ENCODE peak calls at places on chromosomes 3 and 15, in eight cellular contexts. W is posterior vena cava; J is activated CD8-positive, alpha-beta memory T cell treated with anti-CD3 and anti-CD28 coated beads, Interleukin-2, amount 50 U/mL, for 4 hours; V is ELF-1; L is GF-D8; B is aorta; T is Calu3; M is glomerular endothelial cell. A is an unnamed sample.

GRCh38 chr3:148990211-148990610 is 1.1 kb upstream of the GYG1 start:
- DNase-seq in W (no peak), J (no peak), V (no peak), L (peak), B (no peak), T (no peak), M (no peak), A (no peak)

GRCh38 chr15:36888018-36888992 is 212.0 kb downstream of the MEIS2 start:
- DNase-seq in W (no peak), J (no peak), V (peak), L (no peak), B (no peak), T (no peak), M (no peak), A (no peak)

GRCh38 chr3:111858641-111859040 is 424 bp upstream of the PHLDB2 start:
- DNase-seq in W (peak), J (no peak), V (no peak), L (no peak), B (no peak), T (no peak), M (no peak), A (no peak)

GRCh38 chr3:169897284-169897683 is 14.1 kb upstream of the SAMD7 start:
- DNase-seq in W (no peak), J (no peak), V (no peak), L (no peak), B (no peak), T (no peak), M (no peak), A (no peak)

GRCh38 chr3:197692641-197693040 is 44.1 kb downstream of the RUBCN start:
- DNase-seq in W (no peak), J (no peak), V (no peak), L (peak), B (no peak), T (no peak), M (no peak), A (no peak)

GRCh38 chr3:153746211-153746610 is 375.0 kb upstream of the ARHGEF26 start:
- DNase-seq in W (no peak), J (no peak), V (no peak), L (no peak), B (no peak), T (no peak), M (no peak), A (no peak)

GRCh38 chr3:36803096-36803811 is 38.9 kb upstream of the DCLK3 start:
- DNase-seq in W (no peak), J (no peak), V (no peak), L (no peak), B (no peak), T (no peak), M (no peak), A (no peak)

GRCh38 chr15:60135961-60136360 is 131.8 kb downstream of the FOXB1 start:
- DNase-seq in W (no peak), J (no peak), V (no peak), L (no peak), B (no peak), T (no peak), M (no peak), A (no peak)

GRCh38 chr3:50248387-50248786 is 12.4 kb downstream of the GNAI2 start:
- DNase-seq in W (no peak), J (no peak), V (no peak), L (no peak), B (peak), T (peak), M (no peak), A (no peak)

GRCh38 chr3:10746684-10747083 is 69.3 kb upstream of the SLC6A11 start:
- DNase-seq in W (no peak), J (no peak), V (no peak), L (no peak), B (no peak), T (no peak), M (no peak), A (no peak)

GRCh38 chr3:124491098-124491497 is 239.2 kb upstream of the UMPS start:
- DNase-seq in W (no peak), J (no peak), V (no peak), L (no peak), B (no peak), T (no peak), M (no peak), A (no peak)

GRCh38 chr15:59457103-59457502 is 19.1 kb downstream of the FAM81A start:
- DNase-seq in W (no peak), J (no peak), V (no peak), L (no peak), B (no peak), T (no peak), M (no peak), A (no peak)

GRCh38 chr15:29021901-29022300 is 136.1 kb downstream of the APBA2 start:
- DNase-seq in W (no peak), J (no peak), V (no peak), L (no peak), B (no peak), T (no peak), M (no peak), A (no peak)

GRCh38 chr3:186880392-186880791 is 37.9 kb downstream of the ADIPOQ start:
- DNase-seq in W (no peak), J (no peak), V (no peak), L (no peak), B (no peak), T (no peak), M (no peak), A (no peak)

GRCh38 chr3:101829066-101829830 is 20.1 kb upstream of the NFKBIZ start:
- DNase-seq in W (peak), J (peak), V (no peak), L (no peak), B (peak), T (no peak), M (no peak), A (no peak)

GRCh38 chr15:56917652-56918045 is 795 bp upstream of the TCF12 start:
- DNase-seq in W (no peak), J (no peak), V (no peak), L (no peak), B (no peak), T (no peak), M (no peak), A (no peak)

GRCh38 chr3:42214064-42214463 is 51.9 kb downstream of the CCK start:
- DNase-seq in W (no peak), J (no peak), V (no peak), L (no peak), B (no peak), T (no peak), M (no peak), A (no peak)

A was measured in NCI-H1417 treated with DMSO at 0.1 percent for 48 hours.